ENCODE peak calls at places on chromosomes 6 and 20, in eight cellular contexts. M is heart right ventricle, J is A549, H is Peyer's patch, P is cardiac muscle cell, Q is esophagus muscularis mucosa, E is choroid plexus epithelial cell, I is BJ. N is an unnamed sample.

GRCh38 chr6:19552588-19552987 is 284.6 kb upstream of the ID4 start:
- DNase-seq in M (no peak), J (no peak), H (no peak), P (no peak), Q (no peak), E (no peak), I (no peak), N (no peak)

GRCh38 chr6:80742481-80742880 is 636.0 kb downstream of the BCKDHB start:
- DNase-seq in M (no peak), J (no peak), H (no peak), P (peak), Q (no peak), E (peak), I (no peak), N (peak)

GRCh38 chr6:36853325-36853724 is 14.1 kb upstream of the CPNE5 start:
- DNase-seq in M (no peak), J (no peak), H (no peak), P (no peak), Q (no peak), E (peak), I (peak), N (peak)

GRCh38 chr20:53515749-53516148 is 77.9 kb downstream of the ZNF217 start:
- DNase-seq in M (no peak), J (no peak), H (no peak), P (no peak), Q (no peak), E (no peak), I (no peak), N (no peak)

GRCh38 chr20:54477134-54477533 is 1.7 kb downstream of the DOK5 start:
- DNase-seq in M (no peak), J (no peak), H (no peak), P (no peak), Q (no peak), E (no peak), I (no peak), N (no peak)

GRCh38 chr20:61045091-61045490 is 207.0 kb upstream of the CDH4 start:
- DNase-seq in M (no peak), J (no peak), H (no peak), P (no peak), Q (no peak), E (no peak), I (no peak), N (no peak)

GRCh38 chr6:37283786-37284185 is 25.8 kb upstream of the TMEM217 start:
- DNase-seq in M (peak), J (no peak), H (no peak), P (no peak), Q (peak), E (no peak), I (no peak), N (no peak)

GRCh38 chr6:13511913-13512717 is 24.7 kb upstream of the GFOD1 start:
- DNase-seq in M (peak), J (no peak), H (no peak), P (no peak), Q (no peak), E (peak), I (no peak), N (no peak)

GRCh38 chr6:135880066-135880972 is 28.8 kb downstream of the PDE7B start:
- DNase-seq in M (no peak), J (peak), H (peak), P (no peak), Q (no peak), E (peak), I (peak), N (peak)

GRCh38 chr6:107787589-107787960 is 36.5 kb downstream of the SCML4 start:
- DNase-seq in M (no peak), J (no peak), H (no peak), P (no peak), Q (peak), E (no peak), I (no peak), N (no peak)

GRCh38 chr6:158739673-158740072 is 79.5 kb downstream of the EZR start:
- DNase-seq in M (no peak), J (no peak), H (no peak), P (no peak), Q (no peak), E (no peak), I (no peak), N (no peak)

GRCh38 chr6:80181352-80182081 is 75.0 kb downstream of the BCKDHB start:
- DNase-seq in M (no peak), J (no peak), H (no peak), P (peak), Q (no peak), E (no peak), I (no peak), N (no peak)

GRCh38 chr6:1869766-1870165 is 260.1 kb downstream of the FOXC1 start:
- DNase-seq in M (no peak), J (no peak), H (no peak), P (no peak), Q (no peak), E (no peak), I (no peak), N (no peak)

GRCh38 chr20:24146231-24146634 is 157.7 kb upstream of the GGTLC1 start:
- DNase-seq in M (no peak), J (no peak), H (no peak), P (no peak), Q (no peak), E (no peak), I (no peak), N (no peak)

GRCh38 chr20:19913927-19914614 is 103.1 kb upstream of the NAA20 start:
- DNase-seq in M (no peak), J (no peak), H (no peak), P (no peak), Q (no peak), E (peak), I (no peak), N (no peak)

GRCh38 chr6:44805239-44805849 is 417.8 kb downstream of the CDC5L start:
- DNase-seq in M (no peak), J (no peak), H (no peak), P (no peak), Q (no peak), E (no peak), I (peak), N (peak)

GRCh38 chr6:96675617-96676016 is 112.7 kb downstream of the FHL5 start:
- DNase-seq in M (no peak), J (no peak), H (no peak), P (no peak), Q (no peak), E (no peak), I (no peak), N (no peak)

GRCh38 chr6:19153270-19153980 is 683.7 kb upstream of the ID4 start:
- DNase-seq in M (no peak), J (no peak), H (no peak), P (no peak), Q (no peak), E (peak), I (no peak), N (no peak)

GRCh38 chr20:45518282-45518681 is 2.9 kb upstream of the SPINT3 start:
- DNase-seq in M (no peak), J (no peak), H (no peak), P (no peak), Q (no peak), E (no peak), I (no peak), N (no peak)

GRCh38 chr6:14283600-14284235 is 166.1 kb downstream of the CD83 start:
- DNase-seq in M (peak), J (no peak), H (no peak), P (peak), Q (peak), E (no peak), I (no peak), N (no peak)

GRCh38 chr6:83461438-83461837 is 30.6 kb upstream of the ME1 start:
- DNase-seq in M (no peak), J (no peak), H (no peak), P (no peak), Q (no peak), E (no peak), I (no peak), N (no peak)

GRCh38 chr20:58597021-58597940 is 53.8 kb upstream of the STX16 start:
- DNase-seq in M (peak), J (no peak), H (no peak), P (peak), Q (no peak), E (no peak), I (no peak), N (peak)

GRCh38 chr20:38321959-38322598 is 18.1 kb downstream of the BPI start:
- DNase-seq in M (no peak), J (peak), H (no peak), P (peak), Q (no peak), E (peak), I (no peak), N (peak)

GRCh38 chr6:36633370-36633769 is 39.2 kb downstream of the SRSF3 start:
- DNase-seq in M (no peak), J (no peak), H (no peak), P (no peak), Q (no peak), E (no peak), I (no peak), N (no peak)

GRCh38 chr6:7578949-7579348 is 11.0 kb upstream of the SNRNP48 start:
- DNase-seq in M (no peak), J (no peak), H (no peak), P (no peak), Q (no peak), E (no peak), I (no peak), N (no peak)

GRCh38 chr20:63364801-63365585 is 3.8 kb upstream of the CHRNA4 start:
- DNase-seq in M (peak), J (no peak), H (no peak), P (no peak), Q (no peak), E (no peak), I (no peak), N (no peak)
- H3K4me3 ChIP-seq in M (no peak), J (no peak), H (no peak), P (no peak), Q (no peak), E (no peak), I (no peak), N (no peak)

GRCh38 chr6:712805-713204 is 19.9 kb upstream of the EXOC2 start:
- DNase-seq in M (no peak), J (no peak), H (no peak), P (no peak), Q (no peak), E (no peak), I (no peak), N (no peak)
- H3K4me3 ChIP-seq in M (no peak), J (no peak), H (no peak), P (no peak), Q (no peak), E (no peak), I (no peak), N (no peak)

GRCh38 chr6:32638521-32639219 is 1.5 kb downstream of the HLA-DQA1 start:
- DNase-seq in M (no peak), J (no peak), H (no peak), P (no peak), Q (no peak), E (no peak), I (no peak), N (no peak)

GRCh38 chr6:32642707-32643106 is 5.5 kb downstream of the HLA-DQA1 start:
- DNase-seq in M (no peak), J (no peak), H (no peak), P (no peak), Q (no peak), E (no peak), I (no peak), N (no peak)

GRCh38 chr6:32643904-32644303 is 6.7 kb downstream of the HLA-DQA1 start:
- DNase-seq in M (no peak), J (no peak), H (no peak), P (no peak), Q (no peak), E (no peak), I (no peak), N (no peak)

GRCh38 chr6:32639440-32640394 is 2.5 kb downstream of the HLA-DQA1 start:
- DNase-seq in M (no peak), J (no peak), H (no peak), P (no peak), Q (no peak), E (no peak), I (no peak), N (no peak)

GRCh38 chr6:32641122-32641521 is 3.9 kb downstream of the HLA-DQA1 start:
- DNase-seq in M (no peak), J (no peak), H (no peak), P (no peak), Q (no peak), E (no peak), I (no peak), N (no peak)
- H3K4me3 ChIP-seq in M (no peak), J (no peak), H (no peak), P (no peak), Q (no peak), E (no peak), I (no peak), N (no peak)

DNA sequence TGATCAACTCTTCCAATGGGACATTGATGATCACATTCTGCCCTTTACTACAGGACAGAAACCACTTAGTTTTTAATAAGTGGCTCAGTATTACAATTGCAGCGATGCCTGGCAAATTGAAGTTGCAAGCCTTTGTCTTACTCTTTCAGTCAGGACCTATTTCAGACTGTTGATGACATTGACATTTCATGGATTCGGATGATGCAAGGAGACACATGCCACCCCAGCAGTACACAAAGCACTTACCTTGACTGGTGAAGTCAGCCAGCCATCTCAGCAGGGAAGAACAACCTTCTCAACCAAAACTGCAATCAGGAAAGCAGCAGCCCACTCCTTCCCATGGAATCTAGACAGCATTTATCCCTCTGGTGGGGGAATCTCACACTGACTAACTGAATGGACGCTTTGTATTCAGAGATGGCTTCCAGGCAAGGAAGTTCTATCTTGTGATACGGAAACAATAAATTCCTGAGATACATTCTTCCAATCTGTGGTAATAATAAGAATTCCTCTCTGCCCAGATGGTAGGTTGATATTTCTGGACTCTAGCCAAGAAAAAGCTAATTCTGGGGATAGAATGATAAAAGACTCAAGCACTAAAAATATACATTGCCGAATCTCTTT is 24.8 kb downstream of the NFYA start:
- DNase-seq in M (no peak), J (no peak), H (no peak), P (no peak), Q (no peak), E (peak), I (peak), N (no peak)
- H3K4me3 ChIP-seq in M (no peak), J (no peak), H (no peak), P (no peak), Q (no peak), E (no peak), I (no peak), N (no peak)

GRCh38 chr6:112251170-112251945 is 3.0 kb downstream of the LAMA4 start:
- DNase-seq in M (peak), J (no peak), H (no peak), P (no peak), Q (no peak), E (peak), I (no peak), N (peak)
- H3K4me3 ChIP-seq in M (peak), J (no peak), H (no peak), P (peak), Q (peak), E (peak), I (peak), N (peak)

GRCh38 chr20:13784893-13785715 is at the start of the genes ESF1 and NDUFAF5:
- DNase-seq in M (peak), J (peak), H (peak), P (peak), Q (peak), E (peak), I (peak), N (peak)

GRCh38 chr20:13783528-13783927 is 1.2 kb downstream of the ESF1 start:
- DNase-seq in M (no peak), J (no peak), H (no peak), P (no peak), Q (no peak), E (no peak), I (no peak), N (no peak)

GRCh38 chr20:13788167-13788834 is 3.5 kb downstream of the NDUFAF5 start:
- DNase-seq in M (no peak), J (peak), H (peak), P (peak), Q (no peak), E (peak), I (no peak), N (no peak)

GRCh38 chr20:13784271-13784892 is 337 bp downstream of the ESF1 start:
- DNase-seq in M (no peak), J (peak), H (peak), P (no peak), Q (no peak), E (no peak), I (no peak), N (no peak)

GRCh38 chr20:13786143-13786828 is 1.5 kb downstream of the NDUFAF5 start:
- DNase-seq in M (no peak), J (no peak), H (no peak), P (no peak), Q (no peak), E (no peak), I (no peak), N (no peak)
- H3K4me3 ChIP-seq in M (peak), J (peak), H (no peak), P (peak), Q (peak), E (peak), I (peak), N (peak)

N was measured in skeletal muscle cell.